ENCODE peak calls at places on chromosome 13, in four cellular contexts. One of them, this sample, is unnamed.

GRCh38 chr13:70630247-70630646 is 522.0 kb upstream of the KLHL1 start:
- DNase-seq in breast epithelium: no peak
- DNase-seq in ovary: no peak
- DNase-seq in CD8-positive, alpha-beta T cell: no peak
- DNase-seq in this sample: no peak

GRCh38 chr13:106034201-106034600 is 501.3 kb downstream of the EFNB2 start:
- DNase-seq in CD8-positive, alpha-beta T cell: no peak
- DNase-seq in breast epithelium: no peak
- DNase-seq in ovary: no peak
- DNase-seq in this sample: peak

GRCh38 chr13:99969934-99970760 is 1.4 kb downstream of the ZIC5 start:
- DNase-seq in CD8-positive, alpha-beta T cell: peak
- DNase-seq in breast epithelium: no peak
- DNase-seq in ovary: peak
- DNase-seq in this sample: no peak

GRCh38 chr13:68304287-68304893 is 1074.3 kb upstream of the PCDH9 start:
- DNase-seq in ovary: no peak
- DNase-seq in CD8-positive, alpha-beta T cell: no peak
- DNase-seq in breast epithelium: no peak
- DNase-seq in this sample: peak

GRCh38 chr13:92136449-92137180 is 738.2 kb downstream of the GPC5 start:
- DNase-seq in breast epithelium: no peak
- DNase-seq in ovary: no peak
- DNase-seq in CD8-positive, alpha-beta T cell: no peak
- DNase-seq in this sample: peak

GRCh38 chr13:51848674-51849073 is 3.7 kb upstream of the TMEM272 start:
- DNase-seq in breast epithelium: no peak
- DNase-seq in CD8-positive, alpha-beta T cell: no peak
- DNase-seq in ovary: no peak
- DNase-seq in this sample: peak

GRCh38 chr13:74708629-74709028 is 574.4 kb upstream of the KLF12 start:
- DNase-seq in ovary: no peak
- DNase-seq in CD8-positive, alpha-beta T cell: no peak
- DNase-seq in breast epithelium: no peak
- DNase-seq in this sample: no peak

GRCh38 chr13:26619321-26619720 is 61.8 kb downstream of the WASF3 start:
- DNase-seq in ovary: no peak
- DNase-seq in breast epithelium: no peak
- DNase-seq in CD8-positive, alpha-beta T cell: no peak
- DNase-seq in this sample: peak

GRCh38 chr13:87554045-87554444 is 117.1 kb upstream of the SLITRK5 start:
- DNase-seq in ovary: no peak
- DNase-seq in CD8-positive, alpha-beta T cell: no peak
- DNase-seq in breast epithelium: no peak
- DNase-seq in this sample: no peak

GRCh38 chr13:49782784-49783183 is 9.7 kb downstream of the KPNA3 start:
- DNase-seq in ovary: no peak
- DNase-seq in CD8-positive, alpha-beta T cell: no peak
- DNase-seq in breast epithelium: no peak
- DNase-seq in this sample: no peak

GRCh38 chr13:61954092-61954491 is 538.4 kb upstream of the PCDH20 start:
- DNase-seq in CD8-positive, alpha-beta T cell: no peak
- DNase-seq in ovary: no peak
- DNase-seq in breast epithelium: no peak
- DNase-seq in this sample: peak

GRCh38 chr13:95256086-95256485 is 45.2 kb downstream of the ABCC4 start:
- DNase-seq in CD8-positive, alpha-beta T cell: no peak
- DNase-seq in breast epithelium: no peak
- DNase-seq in ovary: no peak
- DNase-seq in this sample: peak

GRCh38 chr13:53151692-53152421 is 123.2 kb downstream of the OLFM4 start:
- DNase-seq in breast epithelium: no peak
- DNase-seq in CD8-positive, alpha-beta T cell: peak
- DNase-seq in ovary: peak
- DNase-seq in this sample: peak

GRCh38 chr13:114142640-114143490 is 10.4 kb upstream of the RASA3 start:
- DNase-seq in ovary: no peak
- DNase-seq in breast epithelium: no peak
- DNase-seq in CD8-positive, alpha-beta T cell: peak
- DNase-seq in this sample: no peak

GRCh38 chr13:106471957-106472543 is 63.4 kb downstream of the EFNB2 start:
- DNase-seq in ovary: peak
- DNase-seq in CD8-positive, alpha-beta T cell: no peak
- DNase-seq in breast epithelium: no peak
- DNase-seq in this sample: peak

GRCh38 chr13:27822873-27823311 is 30.6 kb downstream of the GSX1 start:
- DNase-seq in ovary: no peak
- DNase-seq in CD8-positive, alpha-beta T cell: no peak
- DNase-seq in breast epithelium: no peak
- DNase-seq in this sample: peak

GRCh38 chr13:41919031-41919740 is 41.7 kb downstream of the VWA8 start:
- DNase-seq in breast epithelium: no peak
- DNase-seq in ovary: no peak
- DNase-seq in CD8-positive, alpha-beta T cell: peak
- DNase-seq in this sample: no peak

GRCh38 chr13:67091603-67092002 is 138.5 kb downstream of the PCDH9 start:
- DNase-seq in breast epithelium: no peak
- DNase-seq in CD8-positive, alpha-beta T cell: no peak
- DNase-seq in ovary: no peak
- DNase-seq in this sample: no peak

GRCh38 chr13:28582225-28582891 is 76.6 kb upstream of the POMP start:
- DNase-seq in CD8-positive, alpha-beta T cell: no peak
- DNase-seq in breast epithelium: no peak
- DNase-seq in ovary: no peak
- DNase-seq in this sample: peak

GRCh38 chr13:25420161-25420560 is 48.4 kb downstream of the ATP8A2 start:
- DNase-seq in CD8-positive, alpha-beta T cell: no peak
- DNase-seq in breast epithelium: no peak
- DNase-seq in ovary: no peak
- DNase-seq in this sample: no peak

GRCh38 chr13:37617162-37617561 is 18.6 kb upstream of the POSTN start:
- DNase-seq in breast epithelium: no peak
- DNase-seq in CD8-positive, alpha-beta T cell: no peak
- DNase-seq in ovary: no peak
- DNase-seq in this sample: peak

GRCh38 chr13:42997381-42997780 is 5.3 kb upstream of the EPSTI1 start:
- DNase-seq in CD8-positive, alpha-beta T cell: no peak
- DNase-seq in ovary: no peak
- DNase-seq in breast epithelium: no peak
- DNase-seq in this sample: peak

GRCh38 chr13:92716749-92717148 is 509.9 kb upstream of the GPC6 start:
- DNase-seq in ovary: no peak
- DNase-seq in breast epithelium: no peak
- DNase-seq in CD8-positive, alpha-beta T cell: no peak
- DNase-seq in this sample: peak

GRCh38 chr13:39415003-39415402 is 188.0 kb downstream of the LHFPL6 start:
- DNase-seq in ovary: no peak
- DNase-seq in CD8-positive, alpha-beta T cell: no peak
- DNase-seq in breast epithelium: peak
- DNase-seq in this sample: peak

GRCh38 chr13:20106751-20107150 is 54.1 kb downstream of the GJA3 start:
- DNase-seq in CD8-positive, alpha-beta T cell: no peak
- DNase-seq in ovary: no peak
- DNase-seq in breast epithelium: no peak
- DNase-seq in this sample: no peak

GRCh38 chr13:106847049-106847448 is 279.1 kb upstream of the ARGLU1 start:
- DNase-seq in breast epithelium: no peak
- DNase-seq in CD8-positive, alpha-beta T cell: no peak
- DNase-seq in ovary: no peak
- DNase-seq in this sample: no peak

GRCh38 chr13:58032676-58033440 is 401.3 kb downstream of the PCDH17 start:
- DNase-seq in breast epithelium: no peak
- DNase-seq in ovary: no peak
- DNase-seq in CD8-positive, alpha-beta T cell: no peak
- DNase-seq in this sample: no peak

GRCh38 chr13:46121033-46121432 is 16.2 kb upstream of the CPB2 start:
- DNase-seq in CD8-positive, alpha-beta T cell: no peak
- DNase-seq in breast epithelium: peak
- DNase-seq in ovary: no peak
- DNase-seq in this sample: peak

GRCh38 chr13:52847682-52848432 is 583 bp downstream of the PCDH8 start:
- DNase-seq in breast epithelium: no peak
- DNase-seq in CD8-positive, alpha-beta T cell: no peak
- DNase-seq in ovary: no peak
- DNase-seq in this sample: no peak

GRCh38 chr13:110442946-110443632 is 118.4 kb downstream of the RAB20 start:
- DNase-seq in breast epithelium: no peak
- DNase-seq in CD8-positive, alpha-beta T cell: no peak
- DNase-seq in ovary: no peak
- DNase-seq in this sample: peak

GRCh38 chr13:110445183-110445582 is 116.3 kb downstream of the RAB20 start:
- DNase-seq in breast epithelium: no peak
- DNase-seq in CD8-positive, alpha-beta T cell: no peak
- DNase-seq in ovary: peak
- DNase-seq in this sample: no peak

GRCh38 chr13:110445722-110446569 is 115.6 kb downstream of the RAB20 start:
- DNase-seq in CD8-positive, alpha-beta T cell: no peak
- DNase-seq in ovary: peak
- DNase-seq in breast epithelium: no peak
- DNase-seq in this sample: no peak

GRCh38 chr13:110443633-110444225 is 117.8 kb downstream of the RAB20 start:
- DNase-seq in ovary: peak
- DNase-seq in CD8-positive, alpha-beta T cell: no peak
- DNase-seq in breast epithelium: no peak
- DNase-seq in this sample: no peak

DNA sequence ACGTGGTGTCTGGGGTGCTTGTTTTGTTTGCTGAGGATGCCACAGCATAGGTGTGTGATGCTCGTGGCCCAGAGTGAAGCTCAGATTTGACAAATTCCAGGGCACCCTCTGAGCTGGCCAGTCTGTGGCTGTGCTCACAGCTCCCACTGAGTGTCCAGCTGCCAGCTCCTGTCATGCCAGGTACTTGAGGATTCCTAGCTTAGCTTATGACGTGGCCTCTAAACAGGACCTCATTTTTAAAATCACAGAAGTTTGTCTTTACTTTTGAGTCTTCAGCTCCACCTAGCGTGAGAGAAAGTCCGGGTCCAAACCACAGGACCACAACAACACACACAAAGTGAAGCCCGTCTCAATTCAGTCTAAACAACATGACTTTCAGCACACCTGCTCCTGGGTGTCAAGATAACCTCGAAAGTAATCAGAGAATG is 117.3 kb downstream of the RAB20 start:
- DNase-seq in CD8-positive, alpha-beta T cell: no peak
- DNase-seq in breast epithelium: no peak
- DNase-seq in ovary: peak
- DNase-seq in this sample: peak
- TF ChIP-seq CTCF in CD8-positive, alpha-beta T cell: no peak
- TF ChIP-seq CTCF in breast epithelium: no peak
- TF ChIP-seq CTCF in ovary: peak
- TF ChIP-seq CTCF in this sample: peak

GRCh38 chr13:80145291-80145690 is 195.6 kb downstream of the SPRY2 start:
- DNase-seq in CD8-positive, alpha-beta T cell: no peak
- DNase-seq in ovary: no peak
- DNase-seq in breast epithelium: no peak
- DNase-seq in this sample: no peak
- H3K4me3 ChIP-seq in CD8-positive, alpha-beta T cell: no peak
- H3K4me3 ChIP-seq in ovary: no peak
- H3K4me3 ChIP-seq in breast epithelium: no peak
- H3K4me3 ChIP-seq in this sample: no peak

DNA sequence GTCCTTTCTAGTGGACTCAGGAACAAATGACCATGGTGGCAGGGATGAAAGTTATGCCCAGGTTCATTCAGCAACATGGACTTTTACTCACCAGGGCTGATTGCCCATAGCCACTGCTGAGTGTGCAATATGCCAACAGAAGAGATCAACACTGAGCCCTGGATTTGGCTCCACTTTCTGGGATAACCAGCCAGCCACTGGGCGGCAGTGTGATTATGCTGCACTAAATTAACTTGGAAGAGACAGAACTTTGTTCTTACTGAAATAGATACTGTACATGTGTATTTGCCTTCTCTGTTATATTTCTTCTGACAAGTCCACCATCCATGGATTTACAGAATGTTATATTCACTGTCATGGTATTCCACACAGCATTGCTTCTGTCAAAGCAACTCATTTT is 257.4 kb downstream of the TDRD3 start:
- DNase-seq in ovary: no peak
- DNase-seq in CD8-positive, alpha-beta T cell: no peak
- DNase-seq in breast epithelium: no peak
- DNase-seq in this sample: peak
- TF ChIP-seq CTCF in ovary: no peak
- TF ChIP-seq CTCF in CD8-positive, alpha-beta T cell: no peak
- TF ChIP-seq CTCF in breast epithelium: peak
- TF ChIP-seq CTCF in this sample: peak

DNA sequence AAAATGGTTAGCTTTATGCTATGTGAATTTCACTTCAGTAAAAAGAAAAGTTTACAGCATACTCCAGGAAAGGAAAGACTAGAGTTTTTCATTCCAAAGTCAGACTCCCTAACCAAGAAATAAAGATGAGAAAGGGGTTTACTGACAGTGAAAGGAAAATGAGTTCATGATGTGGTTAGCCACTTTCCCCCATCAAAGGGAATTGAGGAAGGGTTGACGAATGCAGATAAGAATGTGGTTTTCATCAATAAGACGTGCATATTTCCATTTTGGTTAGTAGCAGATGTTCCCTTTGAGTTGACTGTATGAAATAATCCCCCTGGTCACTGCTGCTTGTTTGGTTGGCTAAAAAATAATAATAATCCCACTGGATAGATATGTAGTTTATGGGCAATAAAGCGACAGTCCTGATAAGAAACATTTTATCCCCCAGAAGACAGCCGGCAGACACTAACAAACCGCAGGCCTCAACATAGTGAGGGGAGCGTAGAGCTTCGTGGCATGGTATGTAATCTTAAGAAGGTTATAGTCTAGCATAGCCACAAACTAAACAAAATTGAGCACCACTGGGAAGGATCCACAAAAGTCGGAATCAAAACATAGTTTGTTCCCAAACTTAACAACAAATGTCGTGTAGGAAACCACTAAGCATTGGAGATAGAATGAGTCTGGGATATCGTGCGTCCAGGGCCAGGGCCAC is 114.8 kb downstream of the COL4A2 start:
- DNase-seq in breast epithelium: no peak
- DNase-seq in CD8-positive, alpha-beta T cell: no peak
- DNase-seq in ovary: no peak
- DNase-seq in this sample: peak
- H3K4me3 ChIP-seq in breast epithelium: no peak
- H3K4me3 ChIP-seq in CD8-positive, alpha-beta T cell: no peak
- H3K4me3 ChIP-seq in ovary: no peak
- H3K4me3 ChIP-seq in this sample: no peak

DNA sequence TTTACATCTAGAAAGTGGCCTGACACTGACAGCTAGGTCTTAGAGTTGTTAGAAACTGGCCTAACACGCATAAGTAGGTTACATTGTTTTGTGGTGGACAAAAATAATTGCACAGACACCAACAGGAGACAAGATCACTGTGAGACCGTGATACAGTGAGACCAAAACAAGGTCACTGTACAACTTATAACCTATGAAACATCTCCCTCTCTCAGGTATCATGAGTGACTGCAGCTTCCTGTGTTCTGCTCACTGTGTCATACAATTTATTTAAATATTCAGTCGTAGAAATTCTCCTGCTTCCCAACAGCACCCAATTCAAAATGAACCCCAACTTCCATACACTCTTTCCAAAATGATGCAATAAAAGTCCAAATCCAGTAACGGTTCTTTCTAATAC is 2165.2 kb downstream of the PCDH9 start:
- DNase-seq in ovary: no peak
- DNase-seq in breast epithelium: no peak
- DNase-seq in CD8-positive, alpha-beta T cell: no peak
- DNase-seq in this sample: no peak
- TF ChIP-seq CTCF in ovary: no peak
- TF ChIP-seq CTCF in breast epithelium: no peak
- TF ChIP-seq CTCF in CD8-positive, alpha-beta T cell: no peak
- TF ChIP-seq CTCF in this sample: no peak